ENCODE peak calls at places on chromosome 5, in four cellular contexts. J is tibial artery, O is testis, W is cardiac muscle cell. R is an unnamed sample.
A peak's percentile ranks its signal among the peaks of the same experiment; 100 is the strongest.

GRCh38 chr5:42583322-42583721 is 160.1 kb downstream of the GHR start:
- DNase-seq in J (peak; percentile 60), W (peak; percentile 71), O (peak; percentile 72), R (no peak)

GRCh38 chr5:135222171-135222681 is 176.8 kb downstream of the MACROH2A1 start:
- DNase-seq in O (no peak), J (no peak), W (no peak), R (no peak)

GRCh38 chr5:39146831-39147540 is 72.4 kb downstream of the FYB1 start:
- DNase-seq in J (no peak), O (no peak), W (no peak), R (no peak)

GRCh38 chr5:175417384-175417783 is 26.6 kb downstream of the DRD1 start:
- DNase-seq in W (no peak), J (no peak), O (no peak), R (no peak)

GRCh38 chr5:156411131-156411727 is 84.3 kb downstream of the SGCD start:
- DNase-seq in O (no peak), J (no peak), W (peak; percentile 60), R (no peak)

GRCh38 chr5:142824391-142824790 is 54.2 kb downstream of the ARHGAP26 start:
- DNase-seq in W (no peak), O (no peak), J (no peak), R (no peak)

GRCh38 chr5:168747987-168748777 is 169.0 kb upstream of the PANK3 start:
- DNase-seq in W (peak; percentile 25), O (peak; percentile 67), J (no peak), R (peak; percentile 43)

GRCh38 chr5:124583469-124584350 is 162.7 kb downstream of the ZNF608 start:
- DNase-seq in J (no peak), O (no peak), W (peak; percentile 70), R (no peak)

GRCh38 chr5:76358-77169 is 15.4 kb upstream of the PLEKHG4B start:
- DNase-seq in O (no peak), W (no peak), J (no peak), R (no peak)

GRCh38 chr5:40578501-40579451 is 100.9 kb upstream of the PTGER4 start:
- DNase-seq in O (no peak), W (peak; percentile 35), J (no peak), R (no peak)

GRCh38 chr5:36875051-36875788 is 1.3 kb upstream of the NIPBL start:
- DNase-seq in W (peak; percentile 60), J (peak; percentile 59), O (peak; percentile 83), R (peak; percentile 46)

GRCh38 chr5:150339165-150339564 is 18.3 kb upstream of the TCOF1 start:
- DNase-seq in J (no peak), O (no peak), W (no peak), R (no peak)

GRCh38 chr5:74865293-74865798 is 841 bp downstream of the FAM169A start:
- DNase-seq in J (no peak), W (no peak), O (peak; percentile 37), R (no peak)

GRCh38 chr5:66821626-66822429 is 225.6 kb downstream of the MAST4 start:
- DNase-seq in J (no peak), O (no peak), W (no peak), R (no peak)

GRCh38 chr5:115179068-115179958 is 9.6 kb upstream of the TRIM36 start:
- DNase-seq in W (no peak), O (peak; percentile 33), J (no peak), R (no peak)

GRCh38 chr5:84825616-84826015 is 440.9 kb upstream of the EDIL3 start:
- DNase-seq in W (no peak), J (no peak), O (no peak), R (no peak)

GRCh38 chr5:180799902-180800801 is 2.5 kb downstream of the MGAT1 start:
- DNase-seq in J (peak; percentile 18), W (peak; percentile 53), O (no peak), R (no peak)

GRCh38 chr5:135978993-135979392 is 24.2 kb upstream of the LECT2 start:
- DNase-seq in W (no peak), J (no peak), O (no peak), R (no peak)

GRCh38 chr5:54701179-54701578 is 183.6 kb downstream of the SNX18 start:
- DNase-seq in O (no peak), W (peak; percentile 97), J (peak; percentile 40), R (no peak)

GRCh38 chr5:147391781-147392180 is 118.1 kb downstream of the DPYSL3 start:
- DNase-seq in O (peak; percentile 74), J (peak; percentile 79), W (peak; percentile 87), R (no peak)

GRCh38 chr5:10511741-10512640 is 51.9 kb upstream of the ANKRD33B start:
- DNase-seq in O (no peak), W (no peak), J (no peak), R (no peak)

GRCh38 chr5:134130239-134130945 is 15.9 kb downstream of the TCF7 start:
- DNase-seq in O (no peak), J (no peak), W (no peak), R (no peak)

GRCh38 chr5:54663876-54664275 is 146.3 kb downstream of the SNX18 start:
- DNase-seq in J (peak; percentile 79), O (no peak), W (peak; percentile 92), R (peak; percentile 20)

GRCh38 chr5:88677943-88678779 is 204.8 kb downstream of the MEF2C start:
- DNase-seq in O (no peak), J (no peak), W (no peak), R (no peak)

GRCh38 chr5:123472150-123472549 is 39.8 kb upstream of the CSNK1G3 start:
- DNase-seq in O (no peak), J (no peak), W (peak; percentile 19), R (no peak)

GRCh38 chr5:170362102-170362501 is 27.1 kb downstream of the KCNMB1 start:
- DNase-seq in J (peak; percentile 49), W (no peak), O (peak; percentile 57), R (peak; percentile 50)

GRCh38 chr5:18305288-18305899 is 671.1 kb downstream of the TAF11L14 start:
- DNase-seq in J (no peak), O (peak; percentile 22), W (peak; percentile 45), R (no peak)

GRCh38 chr5:172502969-172503368 is 48.6 kb upstream of the SH3PXD2B start:
- DNase-seq in J (no peak), W (peak; percentile 9), O (peak; percentile 14), R (no peak)

GRCh38 chr5:42943931-42944631 is 96.0 kb downstream of the ANXA2R start:
- DNase-seq in J (no peak), W (peak; percentile 24), O (no peak), R (no peak)

GRCh38 chr5:143739741-143740140 is 72.2 kb upstream of the HMHB1 start:
- DNase-seq in J (no peak), O (no peak), W (no peak), R (no peak)

GRCh38 chr5:76999451-76999850 is 30.8 kb upstream of the AGGF1 start:
- DNase-seq in J (no peak), W (peak; percentile 77), O (no peak), R (no peak)

GRCh38 chr5:125323613-125324012 is 577.2 kb upstream of the ZNF608 start:
- DNase-seq in J (no peak), W (no peak), O (no peak), R (no peak)

GRCh38 chr5:127400946-127401670 is 110.5 kb downstream of the MEGF10 start:
- DNase-seq in J (no peak), O (no peak), W (no peak), R (no peak)

GRCh38 chr5:39420482-39421145 is 4.2 kb downstream of the DAB2 start:
- DNase-seq in J (peak; percentile 86), W (peak; percentile 89), O (peak; percentile 70), R (peak; percentile 69)

GRCh38 chr5:157143127-157143959 is 678 bp upstream of the MED7 start:
- DNase-seq in O (peak; percentile 64), J (peak; percentile 60), W (peak; percentile 44), R (peak; percentile 51)

GRCh38 chr5:69225859-69226258 is 8.8 kb upstream of the CDK7 start:
- DNase-seq in W (no peak), O (no peak), J (no peak), R (no peak)

GRCh38 chr5:135691116-135691515 is 112.3 kb upstream of the CXCL14 start:
- DNase-seq in J (no peak), O (no peak), W (no peak), R (no peak)

DNA sequence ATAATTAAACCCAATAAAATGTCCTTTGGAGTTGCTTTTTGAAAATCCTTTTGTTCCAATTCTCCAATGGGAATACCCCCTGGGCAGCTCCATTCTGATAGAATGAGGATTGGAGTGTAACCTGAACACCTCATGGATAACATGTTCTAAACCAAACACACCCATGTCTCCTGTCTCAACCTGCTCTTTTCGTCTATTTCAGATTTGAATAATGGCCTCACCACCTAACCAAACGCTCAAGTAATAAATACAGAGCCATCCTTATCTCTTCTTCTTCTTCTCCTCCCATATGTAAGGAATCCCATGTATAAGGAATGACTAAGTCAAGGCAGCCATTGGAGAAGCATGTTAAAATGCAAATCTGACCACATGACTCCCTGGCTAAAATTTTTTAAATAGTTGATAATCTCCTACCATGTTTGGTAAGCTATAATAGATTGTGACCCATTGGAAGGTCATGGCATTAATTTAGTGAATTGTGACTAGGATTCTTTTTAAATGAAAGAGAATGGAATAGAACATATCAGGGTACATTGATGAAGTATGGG is 26.0 kb downstream of the ELL2 start:
- DNase-seq in J (no peak), W (peak; percentile 35), O (no peak), R (no peak)
- TF ChIP-seq CTCF in J (no peak), W (no peak), O (no peak), R (no peak)

GRCh38 chr5:163079618-163080017 is 357.8 kb upstream of the CCNG1 start:
- DNase-seq in W (no peak), J (no peak), O (no peak), R (no peak)
- TF ChIP-seq CTCF in W (no peak), J (no peak), O (no peak), R (no peak)

DNA sequence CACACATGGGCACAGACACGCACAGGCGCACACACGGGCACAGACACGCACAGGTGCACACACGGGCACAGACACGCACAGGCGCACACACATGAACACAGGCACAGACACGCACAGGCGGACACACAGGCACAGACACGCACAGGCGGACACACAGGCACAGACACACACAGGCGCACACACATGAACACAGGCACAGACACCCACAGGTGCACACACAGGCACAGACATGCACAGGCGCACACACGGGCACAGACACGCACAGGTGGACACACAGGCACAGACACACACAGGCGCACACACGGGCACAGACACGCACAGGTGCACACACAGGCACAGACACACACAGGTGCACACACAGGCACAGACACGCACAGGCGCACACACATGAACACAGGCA is 312.8 kb upstream of the IRX1 start:
- DNase-seq in O (no peak), J (no peak), W (no peak), R (no peak)
- TF ChIP-seq CTCF in O (no peak), J (no peak), W (no peak), R (no peak)

GRCh38 chr5:139075066-139076050 is 122.8 kb downstream of the SIL1 start:
- DNase-seq in W (no peak), O (no peak), J (peak; percentile 27), R (no peak)

GRCh38 chr5:139076117-139076516 is 122.1 kb downstream of the SIL1 start:
- DNase-seq in J (no peak), O (no peak), W (no peak), R (no peak)

GRCh38 chr5:139077899-139078298 is 120.3 kb downstream of the SIL1 start:
- DNase-seq in W (no peak), O (no peak), J (no peak), R (no peak)

GRCh38 chr5:139079969-139080368 is 118.2 kb downstream of the SIL1 start:
- DNase-seq in W (no peak), J (no peak), O (no peak), R (no peak)

DNA sequence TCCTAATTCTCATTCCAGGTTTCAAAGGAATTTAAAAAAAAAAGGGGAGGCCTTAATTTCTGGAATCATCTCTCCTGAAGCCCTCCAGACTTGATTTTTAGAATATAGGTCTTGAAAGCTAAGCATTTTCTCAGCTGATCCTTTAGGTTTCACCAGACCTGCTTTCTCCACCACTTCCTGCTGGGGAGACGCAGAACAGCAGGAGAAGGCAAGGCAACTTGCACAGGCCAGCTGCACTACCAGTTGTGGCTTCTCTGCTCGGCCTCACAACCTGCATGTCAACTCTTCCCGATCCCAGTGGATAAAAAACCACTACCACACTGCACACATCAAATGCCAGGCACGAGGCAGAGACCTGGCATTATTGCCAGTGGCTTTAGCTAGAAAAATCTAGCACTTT is 119.8 kb downstream of the SIL1 start:
- DNase-seq in O (no peak), J (no peak), W (no peak), R (no peak)
- TF ChIP-seq CTCF in O (no peak), J (no peak), W (no peak), R (no peak)